ENCODE peak calls at places on chromosome X, in six cellular contexts. One of them, this sample, is unnamed.

GRCh38 chrX:121931567-121931966 is 884.2 kb downstream of the GLUD2 start:
- DNase-seq in IMR-90: no peak
- DNase-seq in effector CD4-positive, alpha-beta T cell: no peak
- DNase-seq in germinal center: no peak
- DNase-seq in cardiac fibroblast: no peak
- DNase-seq in stimulated activated CD4-positive, alpha-beta T cell treated with anti-CD3 and anti-CD28 coated beads, Interleukin-1b, Interleukin-23, amount 100 ng/mL, for 48 hours: no peak
- DNase-seq in this sample: no peak

GRCh38 chrX:70030242-70030823 is 19.4 kb downstream of the AWAT2 start:
- DNase-seq in stimulated activated CD4-positive, alpha-beta T cell treated with anti-CD3 and anti-CD28 coated beads, Interleukin-1b, Interleukin-23, amount 100 ng/mL, for 48 hours: peak
- DNase-seq in cardiac fibroblast: peak
- DNase-seq in germinal center: peak
- DNase-seq in IMR-90: peak
- DNase-seq in effector CD4-positive, alpha-beta T cell: peak
- DNase-seq in this sample: peak

GRCh38 chrX:136055651-136056221 is 70.5 kb downstream of the SLC9A6 start:
- DNase-seq in stimulated activated CD4-positive, alpha-beta T cell treated with anti-CD3 and anti-CD28 coated beads, Interleukin-1b, Interleukin-23, amount 100 ng/mL, for 48 hours: no peak
- DNase-seq in germinal center: no peak
- DNase-seq in IMR-90: peak
- DNase-seq in cardiac fibroblast: peak
- DNase-seq in effector CD4-positive, alpha-beta T cell: no peak
- DNase-seq in this sample: no peak

GRCh38 chrX:30649859-30650258 is 3.4 kb upstream of the GK start:
- DNase-seq in stimulated activated CD4-positive, alpha-beta T cell treated with anti-CD3 and anti-CD28 coated beads, Interleukin-1b, Interleukin-23, amount 100 ng/mL, for 48 hours: no peak
- DNase-seq in IMR-90: peak
- DNase-seq in cardiac fibroblast: peak
- DNase-seq in germinal center: no peak
- DNase-seq in effector CD4-positive, alpha-beta T cell: no peak
- DNase-seq in this sample: no peak

GRCh38 chrX:150690126-150690525 is 3.1 kb upstream of the MTMR1 start:
- DNase-seq in IMR-90: peak
- DNase-seq in effector CD4-positive, alpha-beta T cell: no peak
- DNase-seq in germinal center: no peak
- DNase-seq in stimulated activated CD4-positive, alpha-beta T cell treated with anti-CD3 and anti-CD28 coated beads, Interleukin-1b, Interleukin-23, amount 100 ng/mL, for 48 hours: peak
- DNase-seq in cardiac fibroblast: peak
- DNase-seq in this sample: no peak

GRCh38 chrX:41605144-41605543 is 83.6 kb upstream of the GPR34 start:
- DNase-seq in IMR-90: no peak
- DNase-seq in stimulated activated CD4-positive, alpha-beta T cell treated with anti-CD3 and anti-CD28 coated beads, Interleukin-1b, Interleukin-23, amount 100 ng/mL, for 48 hours: no peak
- DNase-seq in germinal center: no peak
- DNase-seq in cardiac fibroblast: no peak
- DNase-seq in effector CD4-positive, alpha-beta T cell: no peak
- DNase-seq in this sample: no peak

GRCh38 chrX:87896057-87896456 is 378.5 kb downstream of the KLHL4 start:
- DNase-seq in IMR-90: no peak
- DNase-seq in effector CD4-positive, alpha-beta T cell: no peak
- DNase-seq in germinal center: no peak
- DNase-seq in stimulated activated CD4-positive, alpha-beta T cell treated with anti-CD3 and anti-CD28 coated beads, Interleukin-1b, Interleukin-23, amount 100 ng/mL, for 48 hours: no peak
- DNase-seq in cardiac fibroblast: no peak
- DNase-seq in this sample: no peak

GRCh38 chrX:15737188-15737956 is 698 bp upstream of the CA5B start:
- DNase-seq in germinal center: no peak
- DNase-seq in effector CD4-positive, alpha-beta T cell: no peak
- DNase-seq in cardiac fibroblast: peak
- DNase-seq in IMR-90: peak
- DNase-seq in stimulated activated CD4-positive, alpha-beta T cell treated with anti-CD3 and anti-CD28 coated beads, Interleukin-1b, Interleukin-23, amount 100 ng/mL, for 48 hours: no peak
- DNase-seq in this sample: no peak

GRCh38 chrX:148929686-148930085 is 429.3 kb downstream of the AFF2 start:
- DNase-seq in IMR-90: peak
- DNase-seq in germinal center: no peak
- DNase-seq in cardiac fibroblast: peak
- DNase-seq in effector CD4-positive, alpha-beta T cell: no peak
- DNase-seq in stimulated activated CD4-positive, alpha-beta T cell treated with anti-CD3 and anti-CD28 coated beads, Interleukin-1b, Interleukin-23, amount 100 ng/mL, for 48 hours: no peak
- DNase-seq in this sample: no peak

GRCh38 chrX:110699109-110699508 is 96.5 kb downstream of the CHRDL1 start:
- DNase-seq in IMR-90: no peak
- DNase-seq in stimulated activated CD4-positive, alpha-beta T cell treated with anti-CD3 and anti-CD28 coated beads, Interleukin-1b, Interleukin-23, amount 100 ng/mL, for 48 hours: no peak
- DNase-seq in effector CD4-positive, alpha-beta T cell: no peak
- DNase-seq in germinal center: no peak
- DNase-seq in cardiac fibroblast: no peak
- DNase-seq in this sample: no peak

GRCh38 chrX:19807414-19807813 is 80.0 kb downstream of the SH3KBP1 start:
- DNase-seq in IMR-90: no peak
- DNase-seq in germinal center: no peak
- DNase-seq in effector CD4-positive, alpha-beta T cell: no peak
- DNase-seq in stimulated activated CD4-positive, alpha-beta T cell treated with anti-CD3 and anti-CD28 coated beads, Interleukin-1b, Interleukin-23, amount 100 ng/mL, for 48 hours: no peak
- DNase-seq in cardiac fibroblast: no peak
- DNase-seq in this sample: no peak

GRCh38 chrX:153766871-153767673 is 3.0 kb downstream of the PLXNB3 start:
- DNase-seq in stimulated activated CD4-positive, alpha-beta T cell treated with anti-CD3 and anti-CD28 coated beads, Interleukin-1b, Interleukin-23, amount 100 ng/mL, for 48 hours: no peak
- DNase-seq in cardiac fibroblast: no peak
- DNase-seq in effector CD4-positive, alpha-beta T cell: no peak
- DNase-seq in IMR-90: no peak
- DNase-seq in germinal center: no peak
- DNase-seq in this sample: no peak

GRCh38 chrX:41692162-41692749 is 3.5 kb downstream of the GPR34 start:
- DNase-seq in IMR-90: peak
- DNase-seq in germinal center: no peak
- DNase-seq in stimulated activated CD4-positive, alpha-beta T cell treated with anti-CD3 and anti-CD28 coated beads, Interleukin-1b, Interleukin-23, amount 100 ng/mL, for 48 hours: no peak
- DNase-seq in effector CD4-positive, alpha-beta T cell: no peak
- DNase-seq in cardiac fibroblast: peak
- DNase-seq in this sample: no peak

GRCh38 chrX:136766785-136767103 is 14.0 kb downstream of the ARHGEF6 start:
- DNase-seq in cardiac fibroblast: no peak
- DNase-seq in IMR-90: no peak
- DNase-seq in stimulated activated CD4-positive, alpha-beta T cell treated with anti-CD3 and anti-CD28 coated beads, Interleukin-1b, Interleukin-23, amount 100 ng/mL, for 48 hours: no peak
- DNase-seq in effector CD4-positive, alpha-beta T cell: no peak
- DNase-seq in germinal center: no peak
- DNase-seq in this sample: no peak

GRCh38 chrX:39633293-39633692 is 464.5 kb downstream of the BCOR start:
- DNase-seq in cardiac fibroblast: peak
- DNase-seq in effector CD4-positive, alpha-beta T cell: no peak
- DNase-seq in IMR-90: no peak
- DNase-seq in stimulated activated CD4-positive, alpha-beta T cell treated with anti-CD3 and anti-CD28 coated beads, Interleukin-1b, Interleukin-23, amount 100 ng/mL, for 48 hours: no peak
- DNase-seq in germinal center: no peak
- DNase-seq in this sample: no peak

GRCh38 chrX:46574941-46575381 is 1.4 kb downstream of the CHST7 start:
- DNase-seq in effector CD4-positive, alpha-beta T cell: peak
- DNase-seq in IMR-90: no peak
- DNase-seq in cardiac fibroblast: no peak
- DNase-seq in stimulated activated CD4-positive, alpha-beta T cell treated with anti-CD3 and anti-CD28 coated beads, Interleukin-1b, Interleukin-23, amount 100 ng/mL, for 48 hours: peak
- DNase-seq in germinal center: peak
- DNase-seq in this sample: no peak

GRCh38 chrX:137418086-137418485 is 147.8 kb upstream of the ZIC3 start:
- DNase-seq in cardiac fibroblast: no peak
- DNase-seq in stimulated activated CD4-positive, alpha-beta T cell treated with anti-CD3 and anti-CD28 coated beads, Interleukin-1b, Interleukin-23, amount 100 ng/mL, for 48 hours: no peak
- DNase-seq in IMR-90: no peak
- DNase-seq in germinal center: no peak
- DNase-seq in effector CD4-positive, alpha-beta T cell: no peak
- DNase-seq in this sample: no peak

GRCh38 chrX:65406532-65406931 is 128.1 kb downstream of the LAS1L start:
- DNase-seq in cardiac fibroblast: no peak
- DNase-seq in IMR-90: no peak
- DNase-seq in effector CD4-positive, alpha-beta T cell: no peak
- DNase-seq in germinal center: peak
- DNase-seq in stimulated activated CD4-positive, alpha-beta T cell treated with anti-CD3 and anti-CD28 coated beads, Interleukin-1b, Interleukin-23, amount 100 ng/mL, for 48 hours: peak
- DNase-seq in this sample: no peak

GRCh38 chrX:2610246-2611170 is 80.6 kb upstream of the CD99 start:
- DNase-seq in stimulated activated CD4-positive, alpha-beta T cell treated with anti-CD3 and anti-CD28 coated beads, Interleukin-1b, Interleukin-23, amount 100 ng/mL, for 48 hours: no peak
- DNase-seq in cardiac fibroblast: peak
- DNase-seq in IMR-90: peak
- DNase-seq in germinal center: no peak
- DNase-seq in effector CD4-positive, alpha-beta T cell: no peak
- DNase-seq in this sample: no peak

GRCh38 chrX:9656277-9656676 is 109.4 kb downstream of the GPR143 start:
- DNase-seq in IMR-90: peak
- DNase-seq in stimulated activated CD4-positive, alpha-beta T cell treated with anti-CD3 and anti-CD28 coated beads, Interleukin-1b, Interleukin-23, amount 100 ng/mL, for 48 hours: no peak
- DNase-seq in germinal center: peak
- DNase-seq in effector CD4-positive, alpha-beta T cell: no peak
- DNase-seq in cardiac fibroblast: peak
- DNase-seq in this sample: no peak

GRCh38 chrX:155215443-155216178 is 649 bp upstream of the VBP1 start:
- DNase-seq in cardiac fibroblast: no peak
- DNase-seq in IMR-90: no peak
- DNase-seq in effector CD4-positive, alpha-beta T cell: no peak
- DNase-seq in germinal center: no peak
- DNase-seq in stimulated activated CD4-positive, alpha-beta T cell treated with anti-CD3 and anti-CD28 coated beads, Interleukin-1b, Interleukin-23, amount 100 ng/mL, for 48 hours: no peak
- DNase-seq in this sample: no peak

GRCh38 chrX:63506320-63506719 is 155.2 kb upstream of the SPIN4 start:
- DNase-seq in stimulated activated CD4-positive, alpha-beta T cell treated with anti-CD3 and anti-CD28 coated beads, Interleukin-1b, Interleukin-23, amount 100 ng/mL, for 48 hours: no peak
- DNase-seq in cardiac fibroblast: peak
- DNase-seq in effector CD4-positive, alpha-beta T cell: no peak
- DNase-seq in germinal center: no peak
- DNase-seq in IMR-90: peak
- DNase-seq in this sample: no peak

GRCh38 chrX:109782994-109783711 is 50.1 kb upstream of the ACSL4 start:
- DNase-seq in IMR-90: peak
- DNase-seq in effector CD4-positive, alpha-beta T cell: no peak
- DNase-seq in cardiac fibroblast: peak
- DNase-seq in germinal center: no peak
- DNase-seq in stimulated activated CD4-positive, alpha-beta T cell treated with anti-CD3 and anti-CD28 coated beads, Interleukin-1b, Interleukin-23, amount 100 ng/mL, for 48 hours: no peak
- DNase-seq in this sample: peak

GRCh38 chrX:43693602-43694406 is 37.7 kb downstream of the MAOA start:
- DNase-seq in germinal center: no peak
- DNase-seq in stimulated activated CD4-positive, alpha-beta T cell treated with anti-CD3 and anti-CD28 coated beads, Interleukin-1b, Interleukin-23, amount 100 ng/mL, for 48 hours: no peak
- DNase-seq in effector CD4-positive, alpha-beta T cell: no peak
- DNase-seq in cardiac fibroblast: peak
- DNase-seq in IMR-90: no peak
- DNase-seq in this sample: no peak

GRCh38 chrX:122272011-122272410 is 912.1 kb upstream of the GRIA3 start:
- DNase-seq in germinal center: no peak
- DNase-seq in stimulated activated CD4-positive, alpha-beta T cell treated with anti-CD3 and anti-CD28 coated beads, Interleukin-1b, Interleukin-23, amount 100 ng/mL, for 48 hours: no peak
- DNase-seq in IMR-90: no peak
- DNase-seq in cardiac fibroblast: no peak
- DNase-seq in effector CD4-positive, alpha-beta T cell: no peak
- DNase-seq in this sample: no peak

This sample was measured in GM19239.